ENCODE peak calls at places on chromosomes 6 and 20, in five cellular contexts. C, J, Y, H and Q are unnamed samples. For H3K36me3 and H3K9me3, the result is how much of the 10 kb centered on the place peaks cover.

GRCh38 chr6:39642300-39642699 is 82.9 kb downstream of the KIF6 start:
- DNase-seq in C (no peak), J (no peak), Y (no peak), H (no peak), Q (no peak)

GRCh38 chr20:24502661-24503060 is 33.2 kb downstream of the SYNDIG1 start:
- DNase-seq in C (peak), J (no peak), Y (no peak), H (no peak), Q (no peak)

GRCh38 chr6:93350774-93351173 is 68.6 kb downstream of the EPHA7 start:
- DNase-seq in C (no peak), J (no peak), Y (no peak), H (no peak), Q (no peak)

GRCh38 chr6:134447423-134447822 is 129.5 kb upstream of the SGK1 start:
- DNase-seq in C (no peak), J (no peak), Y (no peak), H (no peak), Q (no peak)

GRCh38 chr6:113758214-113758613 is 98.9 kb upstream of the MARCKS start:
- DNase-seq in C (no peak), J (no peak), Y (no peak), H (no peak), Q (no peak)

GRCh38 chr6:105618247-105618646 is 215.4 kb upstream of the PREP start:
- DNase-seq in C (no peak), J (no peak), Y (no peak), H (no peak), Q (no peak)

GRCh38 chr20:7496394-7497111 is 443.7 kb downstream of the HAO1 start:
- DNase-seq in C (no peak), J (no peak), Y (no peak), H (no peak), Q (no peak)

GRCh38 chr20:21052241-21052640 is 53.9 kb downstream of the LINC00237 start:
- DNase-seq in C (no peak), J (no peak), Y (no peak), H (no peak), Q (no peak)

GRCh38 chr20:6142348-6142993 is 19.6 kb upstream of the FERMT1 start:
- DNase-seq in C (peak), J (peak), Y (peak), H (no peak), Q (no peak)

GRCh38 chr20:57828696-57829095 is 118.9 kb upstream of the PMEPA1 start:
- DNase-seq in C (no peak), J (no peak), Y (no peak), H (no peak), Q (no peak)

GRCh38 chr20:846894-847278 is 13.4 kb downstream of the FAM110A start:
- DNase-seq in C (peak), J (peak), Y (no peak), H (no peak), Q (no peak)

GRCh38 chr6:149717255-149717587 is 680 bp downstream of the LATS1 start:
- DNase-seq in C (no peak), J (no peak), Y (no peak), H (no peak), Q (no peak)

GRCh38 chr6:154447929-154448328 is 62.6 kb downstream of the CNKSR3 start:
- DNase-seq in C (no peak), J (no peak), Y (no peak), H (no peak), Q (no peak)

GRCh38 chr6:122400467-122401089 is 1.1 kb downstream of the HSF2 start:
- DNase-seq in C (no peak), J (no peak), Y (no peak), H (no peak), Q (no peak)

GRCh38 chr20:34536798-34537394 is 20.7 kb downstream of the DYNLRB1 start:
- DNase-seq in C (peak), J (peak), Y (no peak), H (no peak), Q (no peak)

GRCh38 chr20:23782366-23782983 is 31.7 kb upstream of the CST1 start:
- DNase-seq in C (no peak), J (no peak), Y (no peak), H (no peak), Q (no peak)

GRCh38 chr6:98292812-98293211 is 541.6 kb upstream of the POU3F2 start:
- DNase-seq in C (no peak), J (no peak), Y (no peak), H (no peak), Q (no peak)

GRCh38 chr6:128513878-128514277 is 6.5 kb downstream of the PTPRK start:
- DNase-seq in C (no peak), J (no peak), Y (no peak), H (no peak), Q (no peak)

GRCh38 chr20:25484224-25484846 is 76.9 kb downstream of the GINS1 start:
- DNase-seq in C (no peak), J (no peak), Y (no peak), H (no peak), Q (no peak)

GRCh38 chr6:20115269-20116005 is 96.8 kb downstream of the MBOAT1 start:
- DNase-seq in C (no peak), J (no peak), Y (no peak), H (no peak), Q (no peak)

GRCh38 chr6:147642458-147642857 is 134.0 kb downstream of the SAMD5 start:
- DNase-seq in C (no peak), J (no peak), Y (no peak), H (no peak), Q (no peak)

GRCh38 chr6:44833248-44833647 is 445.7 kb downstream of the CDC5L start:
- DNase-seq in C (no peak), J (no peak), Y (no peak), H (no peak), Q (no peak)

GRCh38 chr6:145212807-145213206 is 522.5 kb downstream of the EPM2A start:
- DNase-seq in C (no peak), J (no peak), Y (no peak), H (no peak), Q (no peak)

DNA sequence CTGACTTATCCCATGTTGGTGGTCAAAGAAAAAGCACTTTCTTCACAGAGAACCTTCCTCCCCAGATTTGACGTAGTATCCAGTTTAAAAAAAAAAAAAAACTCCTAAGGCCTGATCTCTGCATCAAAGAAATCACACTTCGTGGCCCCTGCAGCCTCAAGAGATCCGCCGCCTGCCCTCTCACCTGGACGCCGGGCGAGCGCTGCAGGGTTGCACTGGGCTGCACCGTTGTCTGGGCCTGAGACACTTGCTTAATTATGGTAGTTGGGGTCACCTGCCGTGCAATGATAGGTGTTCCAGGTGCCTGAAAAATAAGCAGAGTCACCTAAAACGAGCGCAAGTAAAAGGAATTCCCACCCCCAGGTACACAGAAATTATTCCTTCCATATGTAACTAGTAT is 53.0 kb downstream of the TAF4 start:
- DNase-seq in C (no peak), J (no peak), Y (no peak), H (no peak), Q (no peak)
- H3K36me3 ChIP-seq in C (under half), J (under half), Y (under half), H (under half), Q (under half)

DNA sequence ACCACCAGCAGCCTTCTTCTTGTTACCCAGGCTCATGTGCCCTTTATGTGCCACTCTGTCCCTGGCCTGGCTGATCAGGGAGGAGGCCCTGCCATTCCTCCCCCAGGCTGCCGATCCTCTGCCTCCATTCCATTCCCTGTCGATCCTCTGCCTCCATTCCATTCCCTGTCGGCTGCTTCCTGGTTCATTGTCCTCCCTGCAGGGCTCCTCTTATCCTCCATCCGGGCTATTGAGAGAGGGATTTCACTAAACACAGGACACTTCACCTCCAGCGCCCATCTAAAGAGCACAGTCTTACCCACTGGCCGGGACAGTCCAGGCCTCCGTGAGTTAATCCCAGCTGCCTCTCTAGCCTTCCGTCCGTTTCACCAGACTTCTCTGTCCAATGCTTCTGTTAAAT is 7.7 kb upstream of the TTLL2 start:
- DNase-seq in C (no peak), J (no peak), Y (no peak), H (no peak), Q (no peak)
- H3K9me3 ChIP-seq in C (under half), J (under half), Y (under half), H (under half), Q (under half)

GRCh38 chr20:46941404-46941803 is 46.8 kb downstream of the EYA2 start:
- DNase-seq in C (no peak), J (no peak), Y (no peak), H (no peak), Q (no peak)

GRCh38 chr20:46946181-46946624 is 51.6 kb downstream of the EYA2 start:
- DNase-seq in C (no peak), J (no peak), Y (no peak), H (no peak), Q (no peak)

GRCh38 chr20:46946796-46947195 is 52.2 kb downstream of the EYA2 start:
- DNase-seq in C (peak), J (no peak), Y (no peak), H (no peak), Q (no peak)

GRCh38 chr20:46945465-46945864 is 50.8 kb downstream of the EYA2 start:
- DNase-seq in C (no peak), J (no peak), Y (no peak), H (no peak), Q (no peak)

DNA sequence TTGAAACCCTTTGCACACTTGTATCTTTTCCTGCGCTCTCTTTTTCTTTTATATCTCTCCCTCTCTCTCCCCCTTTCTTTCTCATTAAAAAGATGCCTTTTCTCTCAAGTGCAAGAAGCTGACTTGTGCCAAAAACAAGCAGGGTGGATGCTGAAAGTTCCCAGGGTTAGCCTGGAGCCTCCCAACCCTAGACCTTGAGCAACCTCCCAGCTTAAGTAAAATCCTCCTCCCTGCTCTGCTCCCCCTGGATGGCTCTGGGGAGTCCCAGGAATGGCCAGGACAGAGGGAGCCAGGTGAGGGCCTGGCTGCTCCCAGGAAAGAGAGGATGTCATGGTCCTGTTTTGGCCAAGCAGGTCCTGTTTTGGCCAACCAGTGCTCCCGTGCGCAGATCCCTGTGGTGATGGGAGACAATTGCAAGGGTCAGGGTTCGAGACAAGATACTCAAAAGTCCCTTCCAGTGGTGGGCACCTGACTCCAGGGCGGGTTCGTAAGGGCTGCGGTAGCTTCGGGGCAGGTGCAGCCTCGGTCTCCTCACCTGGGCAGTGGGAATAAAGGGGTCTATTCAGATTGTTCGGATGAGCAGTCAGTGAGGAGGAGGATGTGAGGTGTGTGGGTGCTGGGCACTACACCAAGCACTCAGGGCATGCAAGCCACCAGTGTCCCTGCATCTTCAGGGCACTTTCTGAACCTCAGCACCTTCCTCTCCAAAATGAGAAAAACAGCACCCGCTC is 49.4 kb downstream of the EYA2 start:
- DNase-seq in C (no peak), J (no peak), Y (no peak), H (no peak), Q (no peak)
- TF ChIP-seq CTCF in C (no peak), J (no peak), Y (no peak), H (no peak), Q (no peak)

GRCh38 chr20:17635320-17635673 is 46.7 kb downstream of the RRBP1 start:
- DNase-seq in C (no peak), J (no peak), Y (no peak), H (no peak), Q (no peak)
- H3K36me3 ChIP-seq in C (under half), J (under half), Y (under half), H (half or more), Q (under half)

DNA sequence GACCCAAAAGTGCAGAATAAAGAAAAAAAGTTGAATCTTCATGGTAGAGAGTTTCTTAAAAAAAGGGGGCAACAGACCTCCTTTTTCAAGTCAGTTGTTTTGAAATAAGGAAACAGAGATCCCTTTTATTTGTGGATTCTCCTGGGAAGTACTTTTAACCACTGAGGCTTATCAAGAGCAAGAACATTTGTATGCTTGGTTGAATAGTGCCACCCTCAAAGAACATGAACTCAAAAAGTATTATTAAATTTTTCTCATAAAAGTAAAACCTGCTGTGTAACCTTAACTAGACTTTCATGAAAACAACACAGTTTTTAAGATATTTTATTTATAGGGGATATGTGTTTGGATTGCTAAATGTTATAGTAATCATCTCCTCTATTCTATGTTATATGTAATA is at the start of gene DEFB110:
- DNase-seq in C (no peak), J (no peak), Y (no peak), H (no peak), Q (no peak)
- H3K9me3 ChIP-seq in C (under half), J (under half), Y (under half), H (under half), Q (under half)

DNA sequence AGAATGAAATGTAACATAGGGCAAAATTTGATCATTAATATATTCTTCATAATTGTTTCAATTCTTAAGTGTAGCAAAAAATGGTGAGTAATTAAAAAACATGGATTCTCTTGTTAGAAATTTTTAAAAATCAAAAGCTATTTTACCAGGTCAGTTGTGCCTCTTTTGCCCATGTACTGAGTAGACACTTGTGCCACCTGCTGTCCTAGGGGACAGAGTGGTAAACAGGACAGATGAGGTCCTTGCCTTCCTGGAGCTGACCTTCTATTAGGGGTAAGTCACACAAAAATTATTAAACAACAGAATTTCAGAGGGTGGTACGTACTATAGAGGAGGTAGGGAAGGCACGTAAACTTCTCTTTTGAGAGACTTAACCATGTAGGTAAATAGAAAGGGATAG is 6.5 kb downstream of the RNF24 start:
- DNase-seq in C (no peak), J (no peak), Y (no peak), H (no peak), Q (no peak)
- TF ChIP-seq CTCF in C (no peak), J (no peak), Y (no peak), H (no peak), Q (no peak)

GRCh38 chr6:81656231-81656630 is 96.2 kb downstream of the TENT5A start:
- DNase-seq in C (no peak), J (no peak), Y (no peak), H (no peak), Q (no peak)

GRCh38 chr6:81655696-81656095 is 96.8 kb downstream of the TENT5A start:
- DNase-seq in C (no peak), J (no peak), Y (no peak), H (no peak), Q (no peak)
- H3K36me3 ChIP-seq in C (under half), J (under half), Y (under half), H (under half), Q (under half)

GRCh38 chr6:170151235-170152110 is 139.4 kb downstream of the DLL1 start:
- DNase-seq in C (no peak), J (no peak), Y (peak), H (no peak), Q (no peak)
- H3K9me3 ChIP-seq in C (under half), J (under half), Y (under half), H (under half), Q (under half)

DNA sequence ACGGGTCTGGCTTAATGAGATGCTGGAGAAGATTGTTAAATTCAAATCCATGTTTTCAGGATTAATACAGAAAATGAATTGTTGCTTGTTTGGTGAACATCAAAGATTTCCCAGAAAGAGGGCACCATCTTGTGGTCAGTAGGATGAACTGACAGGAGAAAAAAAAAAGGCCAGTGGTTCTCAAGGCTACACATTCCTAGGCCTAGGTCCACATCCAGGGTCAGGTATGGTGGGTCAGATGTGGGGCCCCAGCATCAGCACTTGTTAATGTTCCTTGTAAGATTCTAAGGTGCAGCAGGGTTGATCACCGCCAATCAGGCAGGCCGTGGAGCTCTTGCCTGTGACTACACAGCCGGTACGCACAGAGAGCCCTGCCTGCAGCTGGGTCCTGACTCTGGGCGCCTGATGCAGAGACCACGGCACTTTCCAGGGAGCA is 34.0 kb upstream of the FOXO3 start:
- DNase-seq in C (no peak), J (no peak), Y (no peak), H (no peak), Q (no peak)
- TF ChIP-seq CTCF in C (peak), J (peak), Y (peak), H (peak), Q (peak)

GRCh38 chr6:152212437-152212836 is 405.0 kb downstream of the ESR1 start:
- DNase-seq in C (no peak), J (no peak), Y (no peak), H (no peak), Q (no peak)

GRCh38 chr6:152207915-152208714 is 400.6 kb downstream of the ESR1 start:
- DNase-seq in C (no peak), J (no peak), Y (no peak), H (no peak), Q (no peak)

GRCh38 chr6:152204584-152204983 is 397.1 kb downstream of the ESR1 start:
- DNase-seq in C (no peak), J (no peak), Y (no peak), H (no peak), Q (no peak)

GRCh38 chr6:152206072-152206818 is 398.8 kb downstream of the ESR1 start:
- DNase-seq in C (peak), J (peak), Y (peak), H (no peak), Q (no peak)

DNA sequence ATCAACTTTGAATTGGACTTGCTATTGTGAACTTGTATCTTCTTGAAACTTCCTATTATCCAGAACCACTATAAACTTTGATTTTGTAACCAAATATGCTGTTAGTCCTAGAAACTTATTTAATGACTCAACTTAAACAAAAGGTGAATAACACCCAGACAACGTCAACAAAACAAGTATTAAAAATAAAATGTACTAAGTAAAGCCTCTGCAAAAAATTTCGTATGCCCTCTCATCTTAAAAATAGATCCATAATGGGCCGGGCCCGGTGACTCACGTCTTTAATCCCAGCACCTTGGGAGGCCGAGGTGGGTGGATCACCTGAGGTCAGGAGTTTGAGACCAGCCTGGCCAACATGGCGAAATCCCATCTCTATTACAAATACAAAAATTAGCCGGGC is 401.7 kb downstream of the ESR1 start:
- DNase-seq in C (no peak), J (no peak), Y (no peak), H (no peak), Q (no peak)
- H3K36me3 ChIP-seq in C (under half), J (half or more), Y (under half), H (under half), Q (under half)